ENCODE peak calls at places on chromosomes 13 and 19, in six cellular contexts. P is HS-27A, D is NCI-H345, C is ELR, V is activated gamma-delta T cell treated with Interleukin-2 at 50 U/mL for 16 hours, R is T-helper 1 cell. A is an unnamed sample.

GRCh38 chr13:24271611-24272451 is 37.5 kb upstream of the C1QTNF9 start:
- DNase-seq in P (no peak), D (no peak), C (peak), V (peak), R (peak), A (peak)

GRCh38 chr19:48659768-48660167 is 13.0 kb downstream of the NTN5 start:
- DNase-seq in P (no peak), D (no peak), C (peak), V (no peak), R (no peak), A (no peak)

GRCh38 chr13:24984134-24984533 is 111.8 kb upstream of the PABPC3 start:
- DNase-seq in P (no peak), D (no peak), C (no peak), V (no peak), R (no peak), A (no peak)

GRCh38 chr19:45591004-45591637 is 6.5 kb upstream of the OPA3 start:
- DNase-seq in P (no peak), D (peak), C (peak), V (no peak), R (no peak), A (no peak)

GRCh38 chr19:10292206-10292788 is 2.5 kb downstream of the ICAM5 start:
- DNase-seq in P (no peak), D (peak), C (peak), V (peak), R (peak), A (peak)

GRCh38 chr19:1264801-1265610 is 4.1 kb upstream of the CIRBP start:
- DNase-seq in P (no peak), D (no peak), C (peak), V (no peak), R (no peak), A (no peak)

GRCh38 chr13:24627090-24627714 is 53.0 kb upstream of the ATP12A start:
- DNase-seq in P (no peak), D (no peak), C (peak), V (no peak), R (no peak), A (no peak)

GRCh38 chr19:42362891-42363440 is 27.1 kb downstream of the CNFN start:
- DNase-seq in P (no peak), D (no peak), C (no peak), V (no peak), R (no peak), A (no peak)

GRCh38 chr13:98142427-98143156 is at the start of gene FARP1:
- DNase-seq in P (no peak), D (peak), C (peak), V (peak), R (no peak), A (no peak)

GRCh38 chr13:23616228-23616627 is 46.0 kb downstream of the TNFRSF19 start:
- DNase-seq in P (no peak), D (no peak), C (no peak), V (no peak), R (no peak), A (no peak)

GRCh38 chr19:13817018-13817614 is 21.9 kb downstream of the ZSWIM4 start:
- DNase-seq in P (no peak), D (no peak), C (peak), V (no peak), R (no peak), A (peak)

GRCh38 chr13:46295531-46296464 is 84.1 kb downstream of the LRRC63 start:
- DNase-seq in P (no peak), D (no peak), C (peak), V (peak), R (peak), A (peak)

GRCh38 chr13:62837895-62838294 is 1422.2 kb upstream of the PCDH20 start:
- DNase-seq in P (no peak), D (no peak), C (peak), V (no peak), R (no peak), A (no peak)

GRCh38 chr13:61850794-61851193 is 435.1 kb upstream of the PCDH20 start:
- DNase-seq in P (no peak), D (no peak), C (no peak), V (no peak), R (no peak), A (no peak)

GRCh38 chr19:8490873-8491272 is 11.6 kb downstream of the PRAM1 start:
- DNase-seq in P (no peak), D (no peak), C (no peak), V (no peak), R (no peak), A (no peak)

GRCh38 chr19:50829801-50830200 is 3.6 kb downstream of the KLK15 start:
- DNase-seq in P (no peak), D (no peak), C (no peak), V (no peak), R (no peak), A (no peak)

GRCh38 chr19:33684550-33685303 is 63.0 kb downstream of the CHST8 start:
- DNase-seq in P (no peak), D (peak), C (no peak), V (no peak), R (no peak), A (no peak)

GRCh38 chr19:50690439-50690838 is 29.2 kb downstream of the SHANK1 start:
- DNase-seq in P (no peak), D (no peak), C (no peak), V (no peak), R (no peak), A (no peak)

GRCh38 chr13:98688373-98688772 is 64.1 kb downstream of the SLC15A1 start:
- DNase-seq in P (no peak), D (no peak), C (no peak), V (no peak), R (no peak), A (no peak)

GRCh38 chr13:40139896-40140520 is 484.5 kb downstream of the COG6 start:
- DNase-seq in P (no peak), D (no peak), C (no peak), V (no peak), R (no peak), A (no peak)

GRCh38 chr19:35438527-35438926 is 9.5 kb upstream of the FFAR2 start:
- DNase-seq in P (no peak), D (no peak), C (no peak), V (no peak), R (no peak), A (no peak)

GRCh38 chr19:2534374-2535050 is 58.6 kb downstream of the GADD45B start:
- DNase-seq in P (no peak), D (no peak), C (no peak), V (no peak), R (no peak), A (no peak)

GRCh38 chr13:112966776-112967175 is 2.2 kb upstream of the MCF2L start:
- DNase-seq in P (no peak), D (no peak), C (no peak), V (no peak), R (no peak), A (no peak)

GRCh38 chr13:27631156-27631555 is 9.5 kb downstream of the POLR1D start:
- DNase-seq in P (no peak), D (no peak), C (no peak), V (no peak), R (no peak), A (no peak)

GRCh38 chr19:49855277-49855675 is 4.3 kb downstream of the PTOV1 start:
- DNase-seq in P (no peak), D (no peak), C (no peak), V (no peak), R (no peak), A (no peak)

GRCh38 chr19:51140441-51140840 is 1.7 kb upstream of the SIGLEC7 start:
- DNase-seq in P (no peak), D (no peak), C (no peak), V (no peak), R (no peak), A (no peak)

GRCh38 chr13:24680258-24680920 is at the start of gene ATP12A:
- DNase-seq in P (no peak), D (peak), C (no peak), V (peak), R (no peak), A (no peak)

GRCh38 chr13:30551194-30551593 is 66.5 kb upstream of the USPL1 start:
- DNase-seq in P (no peak), D (peak), C (peak), V (no peak), R (no peak), A (no peak)

GRCh38 chr19:45641274-45642105 is 2.3 kb upstream of the EML2 start:
- DNase-seq in P (peak), D (peak), C (peak), V (peak), R (peak), A (peak)

GRCh38 chr19:41328157-41328817 is 18.3 kb downstream of the CCDC97 start:
- DNase-seq in P (no peak), D (no peak), C (peak), V (no peak), R (no peak), A (no peak)

GRCh38 chr19:3346677-3347353 is 19.6 kb upstream of the NFIC start:
- DNase-seq in P (no peak), D (peak), C (no peak), V (no peak), R (no peak), A (no peak)

GRCh38 chr19:15463865-15464371 is 426 bp downstream of the RASAL3 start:
- DNase-seq in P (no peak), D (no peak), C (no peak), V (peak), R (peak), A (peak)

GRCh38 chr19:35462476-35462953 is 14.5 kb downstream of the FFAR2 start:
- DNase-seq in P (no peak), D (no peak), C (no peak), V (peak), R (peak), A (peak)

GRCh38 chr19:18515959-18516358 is 5.9 kb downstream of the ELL start:
- DNase-seq in P (no peak), D (no peak), C (no peak), V (no peak), R (no peak), A (no peak)

GRCh38 chr13:49571299-49572240 is 13.8 kb downstream of the RCBTB1 start:
- DNase-seq in P (no peak), D (no peak), C (no peak), V (no peak), R (no peak), A (no peak)

GRCh38 chr19:27740396-27740795 is 1472.6 kb downstream of the UQCRFS1 start:
- DNase-seq in P (no peak), D (no peak), C (no peak), V (no peak), R (no peak), A (no peak)

GRCh38 chr13:20847298-20847697 is 55.2 kb downstream of the XPO4 start:
- DNase-seq in P (no peak), D (no peak), C (no peak), V (no peak), R (no peak), A (no peak)

GRCh38 chr13:66811445-66811844 is 418.7 kb downstream of the PCDH9 start:
- DNase-seq in P (no peak), D (no peak), C (no peak), V (no peak), R (no peak), A (no peak)

GRCh38 chr19:55212447-55212846 is 3.1 kb upstream of the PTPRH start:
- DNase-seq in P (no peak), D (no peak), C (peak), V (peak), R (no peak), A (no peak)

GRCh38 chr13:94198666-94199065 is 280.8 kb downstream of the DCT start:
- DNase-seq in P (no peak), D (peak), C (no peak), V (no peak), R (no peak), A (no peak)